ENCODE peak calls at places on chromosomes 12 and 14, in eight cellular contexts. One of them, this sample, is unnamed.

GRCh38 chr12:28253175-28253641 is 63.0 kb downstream of the CCDC91 start:
- DNase-seq in suprapubic skin: no peak
- DNase-seq in CD8-positive, alpha-beta T cell: no peak
- DNase-seq in uterus: no peak
- DNase-seq in gastrocnemius medialis: no peak
- DNase-seq in osteoblast: no peak
- DNase-seq in HCT116: no peak
- DNase-seq in fibroblast of lung: peak; percentile 80
- DNase-seq in this sample: no peak

GRCh38 chr14:22556021-22556989 is 32.7 kb downstream of the DAD1 start:
- DNase-seq in suprapubic skin: peak; percentile 84
- DNase-seq in CD8-positive, alpha-beta T cell: peak; percentile 99
- DNase-seq in uterus: peak; percentile 49
- DNase-seq in gastrocnemius medialis: peak; percentile 36
- DNase-seq in osteoblast: peak; percentile 47
- DNase-seq in HCT116: no peak
- DNase-seq in fibroblast of lung: peak; percentile 97
- DNase-seq in this sample: no peak

GRCh38 chr12:50242751-50243191 is 40.5 kb downstream of the LIMA1 start:
- DNase-seq in suprapubic skin: no peak
- DNase-seq in CD8-positive, alpha-beta T cell: no peak
- DNase-seq in uterus: no peak
- DNase-seq in gastrocnemius medialis: no peak
- DNase-seq in osteoblast: peak; percentile 53
- DNase-seq in HCT116: no peak
- DNase-seq in fibroblast of lung: peak; percentile 91
- DNase-seq in this sample: no peak

GRCh38 chr12:106049546-106049945 is 89.2 kb downstream of the NUAK1 start:
- DNase-seq in suprapubic skin: no peak
- DNase-seq in CD8-positive, alpha-beta T cell: no peak
- DNase-seq in uterus: no peak
- DNase-seq in gastrocnemius medialis: no peak
- DNase-seq in osteoblast: no peak
- DNase-seq in HCT116: no peak
- DNase-seq in fibroblast of lung: no peak
- DNase-seq in this sample: no peak

GRCh38 chr12:97985834-97986233 is 523.2 kb downstream of the RMST start:
- DNase-seq in suprapubic skin: no peak
- DNase-seq in CD8-positive, alpha-beta T cell: no peak
- DNase-seq in uterus: no peak
- DNase-seq in gastrocnemius medialis: no peak
- DNase-seq in osteoblast: no peak
- DNase-seq in HCT116: no peak
- DNase-seq in fibroblast of lung: no peak
- DNase-seq in this sample: no peak

GRCh38 chr12:129753596-129753995 is 150.2 kb downstream of the TMEM132D start:
- DNase-seq in suprapubic skin: no peak
- DNase-seq in CD8-positive, alpha-beta T cell: no peak
- DNase-seq in uterus: no peak
- DNase-seq in gastrocnemius medialis: no peak
- DNase-seq in osteoblast: no peak
- DNase-seq in HCT116: no peak
- DNase-seq in fibroblast of lung: peak; percentile 86
- DNase-seq in this sample: no peak

GRCh38 chr12:117334855-117335587 is 26.4 kb downstream of the NOS1 start:
- DNase-seq in suprapubic skin: no peak
- DNase-seq in CD8-positive, alpha-beta T cell: no peak
- DNase-seq in uterus: no peak
- DNase-seq in gastrocnemius medialis: no peak
- DNase-seq in osteoblast: no peak
- DNase-seq in HCT116: no peak
- DNase-seq in fibroblast of lung: peak; percentile 4
- DNase-seq in this sample: no peak

GRCh38 chr12:108734200-108734906 is 3.0 kb upstream of the CORO1C start:
- DNase-seq in suprapubic skin: no peak
- DNase-seq in CD8-positive, alpha-beta T cell: no peak
- DNase-seq in uterus: no peak
- DNase-seq in gastrocnemius medialis: no peak
- DNase-seq in osteoblast: peak; percentile 95
- DNase-seq in HCT116: peak; percentile 86
- DNase-seq in fibroblast of lung: peak; percentile 96
- DNase-seq in this sample: no peak

GRCh38 chr12:81337891-81338290 is 260.0 kb downstream of the ACSS3 start:
- DNase-seq in suprapubic skin: no peak
- DNase-seq in CD8-positive, alpha-beta T cell: no peak
- DNase-seq in uterus: no peak
- DNase-seq in gastrocnemius medialis: no peak
- DNase-seq in osteoblast: no peak
- DNase-seq in HCT116: no peak
- DNase-seq in fibroblast of lung: peak; percentile 34
- DNase-seq in this sample: peak; percentile 21

GRCh38 chr12:94690199-94690695 is 39.9 kb upstream of the TMCC3 start:
- DNase-seq in suprapubic skin: no peak
- DNase-seq in CD8-positive, alpha-beta T cell: no peak
- DNase-seq in uterus: no peak
- DNase-seq in gastrocnemius medialis: no peak
- DNase-seq in osteoblast: no peak
- DNase-seq in HCT116: no peak
- DNase-seq in fibroblast of lung: no peak
- DNase-seq in this sample: no peak

GRCh38 chr14:55814873-55815272 is 234.9 kb downstream of the KTN1 start:
- DNase-seq in suprapubic skin: no peak
- DNase-seq in CD8-positive, alpha-beta T cell: no peak
- DNase-seq in uterus: no peak
- DNase-seq in gastrocnemius medialis: no peak
- DNase-seq in osteoblast: no peak
- DNase-seq in HCT116: no peak
- DNase-seq in fibroblast of lung: peak; percentile 35
- DNase-seq in this sample: peak; percentile 37

GRCh38 chr12:119775246-119775895 is 101.7 kb downstream of the CIT start:
- DNase-seq in suprapubic skin: no peak
- DNase-seq in CD8-positive, alpha-beta T cell: no peak
- DNase-seq in uterus: no peak
- DNase-seq in gastrocnemius medialis: no peak
- DNase-seq in osteoblast: no peak
- DNase-seq in HCT116: no peak
- DNase-seq in fibroblast of lung: no peak
- DNase-seq in this sample: no peak

GRCh38 chr12:87365423-87365822 is 663.8 kb downstream of the C12orf50 start:
- DNase-seq in suprapubic skin: no peak
- DNase-seq in CD8-positive, alpha-beta T cell: no peak
- DNase-seq in uterus: no peak
- DNase-seq in gastrocnemius medialis: no peak
- DNase-seq in osteoblast: no peak
- DNase-seq in HCT116: no peak
- DNase-seq in fibroblast of lung: no peak
- DNase-seq in this sample: no peak

GRCh38 chr14:75499084-75499875 is 23.0 kb upstream of the BATF start:
- DNase-seq in suprapubic skin: no peak
- DNase-seq in CD8-positive, alpha-beta T cell: no peak
- DNase-seq in uterus: no peak
- DNase-seq in gastrocnemius medialis: no peak
- DNase-seq in osteoblast: no peak
- DNase-seq in HCT116: no peak
- DNase-seq in fibroblast of lung: no peak
- DNase-seq in this sample: no peak

GRCh38 chr14:73771848-73772705 is 57.9 kb upstream of the PNMA1 start:
- DNase-seq in suprapubic skin: no peak
- DNase-seq in CD8-positive, alpha-beta T cell: peak; percentile 74
- DNase-seq in uterus: peak; percentile 76
- DNase-seq in gastrocnemius medialis: peak; percentile 76
- DNase-seq in osteoblast: no peak
- DNase-seq in HCT116: no peak
- DNase-seq in fibroblast of lung: peak; percentile 83
- DNase-seq in this sample: peak; percentile 65

DNA sequence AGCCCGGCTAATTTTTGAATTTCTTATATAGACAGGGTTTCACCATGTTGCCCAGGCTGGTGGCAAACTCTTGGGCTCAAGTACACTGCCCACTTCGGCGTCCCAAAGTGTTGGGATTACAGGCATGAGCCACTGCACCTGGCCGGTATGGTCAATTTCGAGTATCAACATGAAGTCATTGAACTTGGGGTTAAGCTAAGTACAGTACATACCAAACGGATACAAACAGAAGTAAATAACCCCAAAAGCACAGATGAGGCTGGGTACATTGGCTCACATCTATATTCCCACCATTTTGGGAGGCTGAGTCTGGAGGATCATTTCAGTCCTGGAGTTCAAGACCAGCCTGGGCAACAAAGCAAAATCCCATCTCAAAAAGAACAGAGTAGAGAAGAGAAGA is 13.0 kb upstream of the PSMD9 start:
- DNase-seq in suprapubic skin: no peak
- DNase-seq in CD8-positive, alpha-beta T cell: no peak
- DNase-seq in uterus: no peak
- DNase-seq in gastrocnemius medialis: no peak
- DNase-seq in osteoblast: no peak
- DNase-seq in HCT116: no peak
- DNase-seq in fibroblast of lung: no peak
- DNase-seq in this sample: no peak
- H3K27ac ChIP-seq in suprapubic skin: no peak overlapping the region
- H3K27ac ChIP-seq in CD8-positive, alpha-beta T cell: no peak overlapping the region
- H3K27ac ChIP-seq in uterus: no peak overlapping the region
- H3K27ac ChIP-seq in gastrocnemius medialis: no peak overlapping the region
- H3K27ac ChIP-seq in osteoblast: no peak overlapping the region
- H3K27ac ChIP-seq in HCT116: no peak overlapping the region
- H3K27ac ChIP-seq in fibroblast of lung: no peak overlapping the region
- H3K27ac ChIP-seq in this sample: no peak overlapping the region

GRCh38 chr12:52132754-52133161 is 53.3 kb downstream of the SMIM41 start:
- DNase-seq in suprapubic skin: peak; percentile 63
- DNase-seq in CD8-positive, alpha-beta T cell: no peak
- DNase-seq in uterus: no peak
- DNase-seq in gastrocnemius medialis: peak; percentile 39
- DNase-seq in osteoblast: peak; percentile 15
- DNase-seq in HCT116: no peak
- DNase-seq in fibroblast of lung: no peak
- DNase-seq in this sample: no peak

GRCh38 chr12:52127683-52128450 is 48.4 kb downstream of the SMIM41 start:
- DNase-seq in suprapubic skin: no peak
- DNase-seq in CD8-positive, alpha-beta T cell: no peak
- DNase-seq in uterus: no peak
- DNase-seq in gastrocnemius medialis: no peak
- DNase-seq in osteoblast: no peak
- DNase-seq in HCT116: no peak
- DNase-seq in fibroblast of lung: no peak
- DNase-seq in this sample: no peak

GRCh38 chr12:52126050-52126604 is 46.6 kb downstream of the SMIM41 start:
- DNase-seq in suprapubic skin: no peak
- DNase-seq in CD8-positive, alpha-beta T cell: no peak
- DNase-seq in uterus: no peak
- DNase-seq in gastrocnemius medialis: no peak
- DNase-seq in osteoblast: no peak
- DNase-seq in HCT116: no peak
- DNase-seq in fibroblast of lung: no peak
- DNase-seq in this sample: no peak

GRCh38 chr12:52126605-52127578 is 47.4 kb downstream of the SMIM41 start:
- DNase-seq in suprapubic skin: peak; percentile 49
- DNase-seq in CD8-positive, alpha-beta T cell: no peak
- DNase-seq in uterus: no peak
- DNase-seq in gastrocnemius medialis: peak; percentile 45
- DNase-seq in osteoblast: no peak
- DNase-seq in HCT116: no peak
- DNase-seq in fibroblast of lung: no peak
- DNase-seq in this sample: no peak

DNA sequence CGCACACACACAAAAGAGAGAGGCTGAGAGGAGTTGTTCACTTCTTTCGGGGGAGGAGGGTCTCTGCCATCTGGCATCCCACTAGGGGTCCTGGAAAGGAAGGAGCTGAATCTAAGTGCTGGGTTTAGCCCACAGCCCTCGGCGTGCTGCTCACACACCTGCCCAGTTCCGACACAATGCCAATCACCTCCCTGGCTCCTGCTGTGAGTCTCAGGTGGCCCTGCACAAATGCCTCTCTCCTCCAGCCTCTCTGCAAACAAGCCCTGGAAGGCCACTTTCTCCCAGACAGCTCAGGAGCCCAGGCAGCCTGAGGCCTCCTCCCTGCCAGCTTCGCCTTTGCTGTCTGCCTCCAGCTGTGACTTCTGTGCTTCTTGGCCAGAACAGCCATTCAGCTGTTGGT is 51.2 kb downstream of the SMIM41 start:
- DNase-seq in suprapubic skin: peak; percentile 49
- DNase-seq in CD8-positive, alpha-beta T cell: no peak
- DNase-seq in uterus: no peak
- DNase-seq in gastrocnemius medialis: peak; percentile 3
- DNase-seq in osteoblast: no peak
- DNase-seq in HCT116: no peak
- DNase-seq in fibroblast of lung: no peak
- DNase-seq in this sample: no peak
- H3K27ac ChIP-seq in suprapubic skin: no peak overlapping the region
- H3K27ac ChIP-seq in CD8-positive, alpha-beta T cell: no peak overlapping the region
- H3K27ac ChIP-seq in uterus: no peak overlapping the region
- H3K27ac ChIP-seq in gastrocnemius medialis: no peak overlapping the region
- H3K27ac ChIP-seq in osteoblast: no peak overlapping the region
- H3K27ac ChIP-seq in HCT116: no peak overlapping the region
- H3K27ac ChIP-seq in fibroblast of lung: no peak overlapping the region
- H3K27ac ChIP-seq in this sample: no peak overlapping the region

GRCh38 chr12:124511259-124511985 is 56.0 kb downstream of the NCOR2 start:
- DNase-seq in suprapubic skin: no peak
- DNase-seq in CD8-positive, alpha-beta T cell: no peak
- DNase-seq in uterus: no peak
- DNase-seq in gastrocnemius medialis: no peak
- DNase-seq in osteoblast: peak; percentile 76
- DNase-seq in HCT116: no peak
- DNase-seq in fibroblast of lung: no peak
- DNase-seq in this sample: no peak
- H3K27ac ChIP-seq in suprapubic skin: peak overlapping the region; percentile 39
- H3K27ac ChIP-seq in CD8-positive, alpha-beta T cell: no peak overlapping the region
- H3K27ac ChIP-seq in uterus: no peak overlapping the region
- H3K27ac ChIP-seq in gastrocnemius medialis: peak overlapping the region; percentile 86
- H3K27ac ChIP-seq in osteoblast: no peak overlapping the region
- H3K27ac ChIP-seq in HCT116: no peak overlapping the region
- H3K27ac ChIP-seq in fibroblast of lung: no peak overlapping the region
- H3K27ac ChIP-seq in this sample: peak overlapping the region; percentile 90

DNA sequence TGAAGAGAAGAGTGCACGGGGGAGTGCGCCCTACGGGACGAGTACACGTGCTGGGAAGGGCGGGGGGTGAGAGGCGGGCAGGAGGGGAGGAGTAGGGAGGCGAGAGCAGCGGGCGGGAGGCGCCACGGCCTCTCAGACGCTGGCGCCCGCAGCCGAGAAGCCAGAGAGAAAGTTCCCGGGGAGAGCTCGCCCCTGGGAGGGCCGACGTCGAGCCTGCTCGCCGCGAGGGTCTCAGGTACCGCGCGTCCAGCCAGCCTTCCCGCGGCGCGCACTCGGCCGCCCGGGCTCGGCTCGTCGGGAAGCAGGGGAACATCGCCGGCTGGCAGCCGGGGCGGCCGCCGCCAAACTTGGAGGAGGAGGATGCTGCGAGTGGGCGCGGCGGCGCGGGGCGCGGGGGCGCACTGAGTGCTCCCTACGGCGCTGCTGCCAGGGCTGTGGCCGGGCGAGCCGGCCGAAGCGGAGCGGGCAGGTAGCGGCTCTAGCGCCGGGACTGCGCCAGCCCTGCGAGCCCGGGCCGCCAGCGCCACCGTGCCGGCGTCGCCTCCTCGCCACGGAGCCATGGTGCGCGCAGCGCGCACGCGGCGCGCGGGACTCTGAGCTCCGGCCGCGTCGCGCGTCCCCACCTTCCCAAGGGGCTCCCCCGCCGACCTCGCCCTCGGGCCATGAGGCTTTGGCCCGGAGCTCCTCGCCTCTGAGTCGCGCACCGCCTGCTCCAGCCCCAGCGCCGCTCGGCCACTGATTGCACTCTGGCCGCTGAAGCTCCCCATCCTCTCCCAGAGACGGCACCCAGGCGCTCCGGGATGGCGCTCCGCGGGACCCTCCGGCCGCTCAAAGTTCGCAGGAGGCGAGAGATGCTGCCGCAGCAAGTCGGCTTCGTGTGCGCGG is at the start of gene SLC24A4:
- DNase-seq in suprapubic skin: no peak
- DNase-seq in CD8-positive, alpha-beta T cell: no peak
- DNase-seq in uterus: no peak
- DNase-seq in gastrocnemius medialis: no peak
- DNase-seq in osteoblast: no peak
- DNase-seq in HCT116: no peak
- DNase-seq in fibroblast of lung: peak; percentile 22
- DNase-seq in this sample: peak; percentile 8
- H3K27ac ChIP-seq in suprapubic skin: no peak within 1 kb of the TSS
- H3K27ac ChIP-seq in CD8-positive, alpha-beta T cell: no peak within 1 kb of the TSS
- H3K27ac ChIP-seq in uterus: no peak within 1 kb of the TSS
- H3K27ac ChIP-seq in gastrocnemius medialis: no peak within 1 kb of the TSS
- H3K27ac ChIP-seq in osteoblast: no peak within 1 kb of the TSS
- H3K27ac ChIP-seq in HCT116: no peak within 1 kb of the TSS
- H3K27ac ChIP-seq in fibroblast of lung: no peak within 1 kb of the TSS
- H3K27ac ChIP-seq in this sample: no peak within 1 kb of the TSS

This sample was measured in cardiac muscle cell.